ENCODE peak calls at places on chromosomes 12 and 14, in eight cellular contexts. Z, J, A, R, Y, B, K and D are unnamed samples.
A peak's percentile ranks its signal among the peaks of the same experiment; 100 is the strongest.

GRCh38 chr14:101444116-101444515 is 117.2 kb upstream of the DIO3 start:
- DNase-seq in Z (no peak), J (no peak), A (no peak), R (no peak), Y (no peak), B (no peak), K (no peak), D (no peak)

GRCh38 chr12:39875721-39876120 is 230.2 kb downstream of the SLC2A13 start:
- DNase-seq in Z (no peak), J (no peak), A (no peak), R (no peak), Y (no peak), B (no peak), K (no peak), D (no peak)

GRCh38 chr12:6074979-6075585 is 49.4 kb downstream of the VWF start:
- DNase-seq in Z (no peak), J (peak; percentile 33), A (no peak), R (peak; percentile 36), Y (no peak), B (no peak), K (no peak), D (peak; percentile 78)

GRCh38 chr12:75913502-75914110 is 118.0 kb downstream of the PHLDA1 start:
- DNase-seq in Z (no peak), J (no peak), A (no peak), R (no peak), Y (no peak), B (no peak), K (peak; percentile 11), D (no peak)

GRCh38 chr14:34781242-34781641 is 66.8 kb upstream of the CFL2 start:
- DNase-seq in Z (peak; percentile 4), J (no peak), A (no peak), R (no peak), Y (no peak), B (no peak), K (no peak), D (no peak)

GRCh38 chr12:118922405-118922804 is 58.9 kb upstream of the SRRM4 start:
- DNase-seq in Z (no peak), J (no peak), A (no peak), R (no peak), Y (no peak), B (no peak), K (no peak), D (no peak)

GRCh38 chr12:109310247-109311125 is 1.4 kb upstream of the FOXN4 start:
- DNase-seq in Z (no peak), J (no peak), A (no peak), R (no peak), Y (peak; percentile 60), B (no peak), K (peak; percentile 48), D (no peak)

GRCh38 chr12:124550123-124551089 is 17.0 kb downstream of the NCOR2 start:
- DNase-seq in Z (no peak), J (no peak), A (no peak), R (no peak), Y (no peak), B (peak; percentile 73), K (no peak), D (no peak)

GRCh38 chr14:82366803-82367202 is 833.1 kb upstream of the SEL1L start:
- DNase-seq in Z (no peak), J (no peak), A (no peak), R (no peak), Y (no peak), B (no peak), K (no peak), D (no peak)

GRCh38 chr14:25350802-25351201 is 300.9 kb upstream of the STXBP6 start:
- DNase-seq in Z (no peak), J (no peak), A (no peak), R (no peak), Y (no peak), B (no peak), K (no peak), D (no peak)

GRCh38 chr14:51302319-51303030 is 62.4 kb downstream of the TMX1 start:
- DNase-seq in Z (no peak), J (no peak), A (no peak), R (no peak), Y (no peak), B (no peak), K (no peak), D (no peak)

GRCh38 chr12:91215940-91216454 is 33.4 kb upstream of the DCN start:
- DNase-seq in Z (no peak), J (no peak), A (no peak), R (no peak), Y (no peak), B (no peak), K (no peak), D (no peak)

GRCh38 chr14:50666772-50667490 is 1.2 kb downstream of the SAV1 start:
- DNase-seq in Z (no peak), J (peak; percentile 50), A (peak; percentile 37), R (peak; percentile 56), Y (peak; percentile 23), B (peak; percentile 78), K (peak; percentile 16), D (peak; percentile 53)

GRCh38 chr14:36344211-36344610 is 23.8 kb upstream of the MBIP start:
- DNase-seq in Z (no peak), J (no peak), A (no peak), R (no peak), Y (no peak), B (no peak), K (no peak), D (no peak)

GRCh38 chr14:74867673-74868072 is 8.3 kb downstream of the PROX2 start:
- DNase-seq in Z (no peak), J (no peak), A (no peak), R (no peak), Y (peak; percentile 61), B (peak; percentile 71), K (no peak), D (no peak)

GRCh38 chr12:104340917-104341611 is 37.5 kb downstream of the EID3 start:
- DNase-seq in Z (no peak), J (no peak), A (no peak), R (no peak), Y (no peak), B (no peak), K (no peak), D (no peak)
- TF ChIP-seq POLR2AphosphoS5 in Z (no peak), J (no peak), A (no peak), R (no peak), Y (no peak), B (no peak), K (peak; percentile 9), D (no peak)

GRCh38 chr12:2288001-2288400 is 235.2 kb downstream of the CACNA1C start:
- DNase-seq in Z (no peak), J (no peak), A (no peak), R (peak; percentile 28), Y (no peak), B (no peak), K (no peak), D (peak; percentile 60)
- TF ChIP-seq EP300 in Z (no peak), J (no peak), A (no peak), R (no peak), Y (no peak), B (no peak), K (no peak), D (no peak)

GRCh38 chr12:95202691-95203476 is 14.4 kb downstream of the FGD6 start:
- DNase-seq in Z (no peak), J (no peak), A (no peak), R (no peak), Y (no peak), B (no peak), K (no peak), D (no peak)
- TF ChIP-seq POLR2AphosphoS5 in Z (no peak), J (no peak), A (no peak), R (no peak), Y (no peak), B (no peak), K (no peak), D (no peak)

GRCh38 chr14:105281354-105282097 is 19.3 kb downstream of the BRF1 start:
- DNase-seq in Z (no peak), J (no peak), A (peak; percentile 46), R (no peak), Y (peak; percentile 70), B (no peak), K (peak; percentile 44), D (peak; percentile 58)
- TF ChIP-seq EP300 in Z (no peak), J (no peak), A (no peak), R (no peak), Y (no peak), B (no peak), K (no peak), D (no peak)

GRCh38 chr14:55579724-55580400 is at the start of gene KTN1:
- DNase-seq in Z (no peak), J (peak; percentile 86), A (peak; percentile 50), R (peak; percentile 89), Y (peak; percentile 94), B (peak; percentile 90), K (peak; percentile 80), D (peak; percentile 88)
- TF ChIP-seq POLR2AphosphoS5 in Z (peak; percentile 30), J (no peak), A (peak; percentile 43), R (peak; percentile 45), Y (peak; percentile 67), B (no peak), K (no peak), D (no peak)

GRCh38 chr14:37652042-37652441 is 56.6 kb downstream of the TTC6 start:
- DNase-seq in Z (no peak), J (no peak), A (no peak), R (no peak), Y (no peak), B (no peak), K (no peak), D (no peak)

GRCh38 chr14:37658174-37658573 is 62.7 kb downstream of the TTC6 start:
- DNase-seq in Z (no peak), J (no peak), A (peak; percentile 34), R (no peak), Y (no peak), B (no peak), K (no peak), D (no peak)

GRCh38 chr14:37650356-37651037 is 55.1 kb downstream of the TTC6 start:
- DNase-seq in Z (no peak), J (no peak), A (peak; percentile 82), R (no peak), Y (no peak), B (no peak), K (no peak), D (no peak)

DNA sequence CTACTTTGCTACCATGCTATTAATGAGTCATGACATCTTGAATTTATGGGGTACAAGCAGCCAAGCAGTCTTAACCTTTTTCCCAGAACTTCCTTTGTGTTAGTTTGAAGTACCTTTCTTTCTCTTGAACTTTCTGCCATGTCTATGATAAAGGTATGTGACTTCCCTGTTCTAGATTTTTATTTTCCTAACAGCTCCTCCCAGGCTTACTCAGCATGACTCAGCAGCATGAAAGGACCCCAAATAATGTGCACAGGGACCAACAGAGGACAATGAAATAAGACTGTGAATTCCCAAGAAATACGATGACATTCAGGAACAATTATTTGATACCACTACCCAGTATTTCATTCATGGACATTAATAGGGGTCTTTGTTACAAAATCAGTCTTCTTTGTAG is 60.0 kb downstream of the TTC6 start:
- DNase-seq in Z (no peak), J (no peak), A (peak; percentile 29), R (no peak), Y (no peak), B (no peak), K (peak; percentile 20), D (no peak)
- TF ChIP-seq EP300 in Z (no peak), J (no peak), A (no peak), R (no peak), Y (no peak), B (no peak), K (no peak), D (no peak)